ENCODE peak calls at places on chromosomes 1 and 21, in nine cellular contexts. One of them, this sample, is unnamed.

GRCh38 chr1:212161231-212161781 is 123.9 kb upstream of the PPP2R5A start:
- DNase-seq in cardiac fibroblast: peak; percentile 79
- DNase-seq in nephron progenitor cell: no peak
- DNase-seq in PC-9: no peak
- DNase-seq in mucosa of descending colon: no peak
- DNase-seq in psoas muscle: no peak
- DNase-seq in AG04449: peak; percentile 52
- DNase-seq in uterus: no peak
- DNase-seq in BE2C: no peak
- DNase-seq in this sample: no peak

GRCh38 chr1:24119859-24120756 is 8.2 kb upstream of the MYOM3 start:
- DNase-seq in cardiac fibroblast: peak; percentile 88
- DNase-seq in PC-9: peak; percentile 66
- DNase-seq in uterus: no peak
- DNase-seq in nephron progenitor cell: no peak
- DNase-seq in mucosa of descending colon: peak; percentile 80
- DNase-seq in AG04449: no peak
- DNase-seq in BE2C: no peak
- DNase-seq in psoas muscle: no peak
- DNase-seq in this sample: no peak

GRCh38 chr1:230301322-230301721 is 124.8 kb downstream of the PGBD5 start:
- DNase-seq in nephron progenitor cell: no peak
- DNase-seq in uterus: no peak
- DNase-seq in BE2C: no peak
- DNase-seq in PC-9: no peak
- DNase-seq in psoas muscle: no peak
- DNase-seq in cardiac fibroblast: no peak
- DNase-seq in AG04449: no peak
- DNase-seq in mucosa of descending colon: no peak
- DNase-seq in this sample: no peak

GRCh38 chr1:7993593-7994479 is 32.3 kb downstream of the ERRFI1 start:
- DNase-seq in AG04449: peak; percentile 36
- DNase-seq in BE2C: no peak
- DNase-seq in nephron progenitor cell: no peak
- DNase-seq in cardiac fibroblast: peak; percentile 51
- DNase-seq in uterus: no peak
- DNase-seq in mucosa of descending colon: no peak
- DNase-seq in psoas muscle: no peak
- DNase-seq in PC-9: no peak
- DNase-seq in this sample: no peak

GRCh38 chr1:94579876-94580294 is 38.3 kb upstream of the F3 start:
- DNase-seq in mucosa of descending colon: no peak
- DNase-seq in BE2C: no peak
- DNase-seq in psoas muscle: peak; percentile 17
- DNase-seq in uterus: no peak
- DNase-seq in PC-9: peak; percentile 88
- DNase-seq in nephron progenitor cell: no peak
- DNase-seq in AG04449: peak; percentile 75
- DNase-seq in cardiac fibroblast: peak; percentile 83
- DNase-seq in this sample: no peak

GRCh38 chr1:186175588-186175987 is 199.5 kb downstream of the TPR start:
- DNase-seq in PC-9: no peak
- DNase-seq in nephron progenitor cell: no peak
- DNase-seq in BE2C: no peak
- DNase-seq in AG04449: no peak
- DNase-seq in uterus: no peak
- DNase-seq in cardiac fibroblast: peak; percentile 51
- DNase-seq in psoas muscle: no peak
- DNase-seq in mucosa of descending colon: no peak
- DNase-seq in this sample: no peak

GRCh38 chr1:89972024-89972423 is 22.9 kb upstream of the ZNF326 start:
- DNase-seq in psoas muscle: no peak
- DNase-seq in nephron progenitor cell: no peak
- DNase-seq in BE2C: no peak
- DNase-seq in uterus: no peak
- DNase-seq in mucosa of descending colon: no peak
- DNase-seq in AG04449: no peak
- DNase-seq in cardiac fibroblast: no peak
- DNase-seq in PC-9: no peak
- DNase-seq in this sample: no peak

GRCh38 chr21:43024737-43025136 is 50.4 kb downstream of the PKNOX1 start:
- DNase-seq in BE2C: no peak
- DNase-seq in psoas muscle: no peak
- DNase-seq in mucosa of descending colon: no peak
- DNase-seq in AG04449: no peak
- DNase-seq in nephron progenitor cell: no peak
- DNase-seq in cardiac fibroblast: peak; percentile 49
- DNase-seq in PC-9: no peak
- DNase-seq in uterus: no peak
- DNase-seq in this sample: no peak

GRCh38 chr1:54095543-54096286 is 42.3 kb downstream of the TCEANC2 start:
- DNase-seq in mucosa of descending colon: no peak
- DNase-seq in BE2C: no peak
- DNase-seq in PC-9: no peak
- DNase-seq in nephron progenitor cell: no peak
- DNase-seq in psoas muscle: no peak
- DNase-seq in cardiac fibroblast: no peak
- DNase-seq in uterus: no peak
- DNase-seq in AG04449: no peak
- DNase-seq in this sample: no peak

GRCh38 chr1:230746617-230747016 is 571 bp upstream of the CAPN9 start:
- DNase-seq in uterus: no peak
- DNase-seq in mucosa of descending colon: no peak
- DNase-seq in AG04449: no peak
- DNase-seq in cardiac fibroblast: no peak
- DNase-seq in PC-9: no peak
- DNase-seq in nephron progenitor cell: no peak
- DNase-seq in BE2C: no peak
- DNase-seq in psoas muscle: no peak
- DNase-seq in this sample: no peak

GRCh38 chr1:201731592-201731991 is 97.4 kb upstream of the IPO9 start:
- DNase-seq in AG04449: no peak
- DNase-seq in psoas muscle: no peak
- DNase-seq in mucosa of descending colon: no peak
- DNase-seq in nephron progenitor cell: no peak
- DNase-seq in uterus: no peak
- DNase-seq in PC-9: no peak
- DNase-seq in cardiac fibroblast: peak; percentile 72
- DNase-seq in BE2C: peak; percentile 81
- DNase-seq in this sample: peak; percentile 65

GRCh38 chr1:166843769-166844596 is 4.7 kb downstream of the POGK start:
- DNase-seq in PC-9: no peak
- DNase-seq in AG04449: no peak
- DNase-seq in psoas muscle: no peak
- DNase-seq in uterus: no peak
- DNase-seq in mucosa of descending colon: no peak
- DNase-seq in BE2C: no peak
- DNase-seq in nephron progenitor cell: no peak
- DNase-seq in cardiac fibroblast: peak; percentile 11
- DNase-seq in this sample: no peak

GRCh38 chr1:18932387-18932786 is 24.1 kb downstream of the IFFO2 start:
- DNase-seq in cardiac fibroblast: no peak
- DNase-seq in psoas muscle: no peak
- DNase-seq in AG04449: no peak
- DNase-seq in nephron progenitor cell: no peak
- DNase-seq in PC-9: peak; percentile 48
- DNase-seq in uterus: no peak
- DNase-seq in BE2C: no peak
- DNase-seq in mucosa of descending colon: no peak
- DNase-seq in this sample: no peak

GRCh38 chr1:231827337-231828105 is 200.9 kb downstream of the DISC1 start:
- DNase-seq in BE2C: no peak
- DNase-seq in AG04449: peak; percentile 85
- DNase-seq in uterus: no peak
- DNase-seq in mucosa of descending colon: no peak
- DNase-seq in PC-9: no peak
- DNase-seq in cardiac fibroblast: peak; percentile 81
- DNase-seq in psoas muscle: no peak
- DNase-seq in nephron progenitor cell: no peak
- DNase-seq in this sample: no peak

GRCh38 chr1:67939942-67940341 is 106.7 kb upstream of the GNG12 start:
- DNase-seq in BE2C: no peak
- DNase-seq in PC-9: no peak
- DNase-seq in psoas muscle: no peak
- DNase-seq in AG04449: no peak
- DNase-seq in cardiac fibroblast: no peak
- DNase-seq in uterus: no peak
- DNase-seq in nephron progenitor cell: no peak
- DNase-seq in mucosa of descending colon: no peak
- DNase-seq in this sample: no peak

GRCh38 chr1:39128959-39129358 is 75.5 kb upstream of the MACF1 start:
- DNase-seq in BE2C: no peak
- DNase-seq in mucosa of descending colon: peak; percentile 77
- DNase-seq in uterus: no peak
- DNase-seq in psoas muscle: no peak
- DNase-seq in nephron progenitor cell: no peak
- DNase-seq in AG04449: no peak
- DNase-seq in cardiac fibroblast: no peak
- DNase-seq in PC-9: peak; percentile 76
- DNase-seq in this sample: no peak

GRCh38 chr1:32972814-32973428 is 8.3 kb upstream of the RNF19B start:
- DNase-seq in cardiac fibroblast: peak; percentile 66
- DNase-seq in AG04449: no peak
- DNase-seq in psoas muscle: peak; percentile 47
- DNase-seq in uterus: peak; percentile 40
- DNase-seq in BE2C: peak; percentile 66
- DNase-seq in PC-9: peak; percentile 67
- DNase-seq in mucosa of descending colon: peak; percentile 67
- DNase-seq in nephron progenitor cell: peak; percentile 79
- DNase-seq in this sample: peak; percentile 78

GRCh38 chr1:147599362-147600118 is 58.2 kb downstream of the BCL9 start:
- DNase-seq in mucosa of descending colon: peak; percentile 99
- DNase-seq in uterus: peak; percentile 98
- DNase-seq in psoas muscle: peak; percentile 98
- DNase-seq in cardiac fibroblast: peak; percentile 99
- DNase-seq in PC-9: peak; percentile 97
- DNase-seq in AG04449: peak; percentile 78
- DNase-seq in nephron progenitor cell: peak; percentile 98
- DNase-seq in BE2C: peak; percentile 99
- DNase-seq in this sample: peak; percentile 99

GRCh38 chr1:205538211-205538840 is 33.9 kb downstream of the CDK18 start:
- DNase-seq in psoas muscle: no peak
- DNase-seq in cardiac fibroblast: peak; percentile 43
- DNase-seq in uterus: peak; percentile 11
- DNase-seq in AG04449: no peak
- DNase-seq in BE2C: peak; percentile 3
- DNase-seq in nephron progenitor cell: no peak
- DNase-seq in PC-9: no peak
- DNase-seq in mucosa of descending colon: no peak
- DNase-seq in this sample: no peak

GRCh38 chr1:222641269-222641948 is 23.5 kb downstream of the MIA3 start:
- DNase-seq in uterus: no peak
- DNase-seq in BE2C: no peak
- DNase-seq in nephron progenitor cell: no peak
- DNase-seq in cardiac fibroblast: no peak
- DNase-seq in PC-9: no peak
- DNase-seq in AG04449: no peak
- DNase-seq in mucosa of descending colon: no peak
- DNase-seq in psoas muscle: no peak
- DNase-seq in this sample: no peak

GRCh38 chr1:184639205-184639604 is 115.5 kb downstream of the EDEM3 start:
- DNase-seq in BE2C: no peak
- DNase-seq in psoas muscle: no peak
- DNase-seq in uterus: no peak
- DNase-seq in cardiac fibroblast: no peak
- DNase-seq in mucosa of descending colon: no peak
- DNase-seq in AG04449: no peak
- DNase-seq in nephron progenitor cell: no peak
- DNase-seq in PC-9: no peak
- DNase-seq in this sample: no peak
- TF ChIP-seq CTCF in BE2C: no peak
- TF ChIP-seq CTCF in psoas muscle: no peak
- TF ChIP-seq CTCF in uterus: no peak
- TF ChIP-seq CTCF in cardiac fibroblast: no peak
- TF ChIP-seq CTCF in mucosa of descending colon: no peak
- TF ChIP-seq CTCF in AG04449: no peak
- TF ChIP-seq CTCF in nephron progenitor cell: no peak
- TF ChIP-seq CTCF in PC-9: no peak
- TF ChIP-seq CTCF in this sample: no peak

GRCh38 chr1:118711356-118711755 is 276.8 kb downstream of the TBX15 start:
- DNase-seq in mucosa of descending colon: no peak
- DNase-seq in psoas muscle: no peak
- DNase-seq in PC-9: no peak
- DNase-seq in uterus: no peak
- DNase-seq in BE2C: no peak
- DNase-seq in nephron progenitor cell: no peak
- DNase-seq in AG04449: no peak
- DNase-seq in cardiac fibroblast: no peak
- DNase-seq in this sample: no peak

GRCh38 chr1:118717893-118718292 is 270.2 kb downstream of the TBX15 start:
- DNase-seq in mucosa of descending colon: no peak
- DNase-seq in PC-9: no peak
- DNase-seq in uterus: no peak
- DNase-seq in cardiac fibroblast: no peak
- DNase-seq in nephron progenitor cell: no peak
- DNase-seq in AG04449: no peak
- DNase-seq in BE2C: no peak
- DNase-seq in psoas muscle: no peak
- DNase-seq in this sample: no peak

DNA sequence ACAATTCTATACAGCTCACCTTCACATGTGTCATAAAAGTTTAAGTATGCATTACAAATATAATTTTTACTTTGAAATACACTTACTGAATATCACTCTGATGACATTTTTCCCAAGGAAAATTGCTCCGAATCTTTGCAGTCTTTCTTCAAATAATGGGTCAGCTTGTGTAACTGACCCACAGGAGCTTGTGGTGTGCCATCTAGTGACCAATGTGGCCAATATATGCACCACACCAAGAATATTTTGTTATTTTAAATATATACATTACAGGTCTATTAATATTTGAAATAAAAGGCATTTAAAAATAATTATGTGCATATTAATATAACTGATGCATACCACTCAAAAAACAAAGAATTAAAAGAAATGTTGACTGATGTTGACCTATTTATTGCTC is 271.4 kb downstream of the TBX15 start:
- DNase-seq in mucosa of descending colon: no peak
- DNase-seq in PC-9: no peak
- DNase-seq in uterus: no peak
- DNase-seq in AG04449: no peak
- DNase-seq in BE2C: no peak
- DNase-seq in cardiac fibroblast: no peak
- DNase-seq in nephron progenitor cell: no peak
- DNase-seq in psoas muscle: no peak
- DNase-seq in this sample: no peak
- TF ChIP-seq CTCF in mucosa of descending colon: no peak
- TF ChIP-seq CTCF in PC-9: peak; percentile 52
- TF ChIP-seq CTCF in uterus: no peak
- TF ChIP-seq CTCF in AG04449: no peak
- TF ChIP-seq CTCF in BE2C: peak; percentile 24
- TF ChIP-seq CTCF in cardiac fibroblast: no peak
- TF ChIP-seq CTCF in nephron progenitor cell: no peak
- TF ChIP-seq CTCF in psoas muscle: peak; percentile 43
- TF ChIP-seq CTCF in this sample: no peak

GRCh38 chr1:180623579-180624347 is 8.1 kb upstream of the XPR1 start:
- DNase-seq in mucosa of descending colon: no peak
- DNase-seq in cardiac fibroblast: peak; percentile 59
- DNase-seq in PC-9: no peak
- DNase-seq in BE2C: no peak
- DNase-seq in AG04449: no peak
- DNase-seq in uterus: no peak
- DNase-seq in psoas muscle: no peak
- DNase-seq in nephron progenitor cell: no peak
- DNase-seq in this sample: no peak
- TF ChIP-seq CTCF in mucosa of descending colon: no peak
- TF ChIP-seq CTCF in cardiac fibroblast: peak; percentile 56
- TF ChIP-seq CTCF in PC-9: peak; percentile 45
- TF ChIP-seq CTCF in BE2C: peak; percentile 45
- TF ChIP-seq CTCF in AG04449: peak; percentile 38
- TF ChIP-seq CTCF in uterus: peak; percentile 31
- TF ChIP-seq CTCF in psoas muscle: peak; percentile 16
- TF ChIP-seq CTCF in nephron progenitor cell: no peak
- TF ChIP-seq CTCF in this sample: no peak

GRCh38 chr1:234509457-234510328 is 30.7 kb upstream of the TARBP1 start:
- DNase-seq in PC-9: no peak
- DNase-seq in psoas muscle: no peak
- DNase-seq in mucosa of descending colon: no peak
- DNase-seq in AG04449: no peak
- DNase-seq in uterus: no peak
- DNase-seq in BE2C: peak; percentile 18
- DNase-seq in cardiac fibroblast: peak; percentile 50
- DNase-seq in nephron progenitor cell: no peak
- DNase-seq in this sample: no peak
- TF ChIP-seq CTCF in PC-9: no peak
- TF ChIP-seq CTCF in psoas muscle: no peak
- TF ChIP-seq CTCF in mucosa of descending colon: no peak
- TF ChIP-seq CTCF in AG04449: no peak
- TF ChIP-seq CTCF in uterus: no peak
- TF ChIP-seq CTCF in BE2C: peak; percentile 19
- TF ChIP-seq CTCF in cardiac fibroblast: no peak
- TF ChIP-seq CTCF in nephron progenitor cell: no peak
- TF ChIP-seq CTCF in this sample: no peak